ENCODE peak calls at places on chromosome 19, in ten cellular contexts. One of them, this sample, is unnamed.

GRCh38 chr19:51296331-51297093 is 14.9 kb upstream of the IGLON5 start:
- DNase-seq in stimulated activated CD8-positive, alpha-beta memory T cell treated with anti-CD3 and anti-CD28 coated beads, Interleukin-2, amount 100 ng/mL, for 48 hours: no peak
- DNase-seq in dermis microvascular lymphatic vessel endothelial cell: no peak
- DNase-seq in A172: no peak
- DNase-seq in upper lobe of right lung: no peak
- DNase-seq in HEK293T: no peak
- DNase-seq in ureter: no peak
- DNase-seq in fibroblast of the aortic adventitia: no peak
- DNase-seq in stimulated activated CD4-positive, alpha-beta T cell treated with anti-CD3 and anti-CD28 coated beads, Interleukin-2, amount 100 ng/mL, for 48 hours: no peak
- DNase-seq in activated T-cell treated with anti-CD3 and anti-CD28 coated beads for 1 hour: no peak
- DNase-seq in this sample: no peak

GRCh38 chr19:49588370-49589122 is 2.4 kb upstream of the PRR12 start:
- DNase-seq in stimulated activated CD8-positive, alpha-beta memory T cell treated with anti-CD3 and anti-CD28 coated beads, Interleukin-2, amount 100 ng/mL, for 48 hours: no peak
- DNase-seq in dermis microvascular lymphatic vessel endothelial cell: no peak
- DNase-seq in A172: no peak
- DNase-seq in upper lobe of right lung: no peak
- DNase-seq in HEK293T: no peak
- DNase-seq in ureter: no peak
- DNase-seq in fibroblast of the aortic adventitia: no peak
- DNase-seq in stimulated activated CD4-positive, alpha-beta T cell treated with anti-CD3 and anti-CD28 coated beads, Interleukin-2, amount 100 ng/mL, for 48 hours: no peak
- DNase-seq in activated T-cell treated with anti-CD3 and anti-CD28 coated beads for 1 hour: no peak
- DNase-seq in this sample: no peak

GRCh38 chr19:10079031-10079453 is 7.1 kb upstream of the SHFL start:
- DNase-seq in stimulated activated CD8-positive, alpha-beta memory T cell treated with anti-CD3 and anti-CD28 coated beads, Interleukin-2, amount 100 ng/mL, for 48 hours: no peak
- DNase-seq in dermis microvascular lymphatic vessel endothelial cell: no peak
- DNase-seq in A172: no peak
- DNase-seq in upper lobe of right lung: no peak
- DNase-seq in HEK293T: no peak
- DNase-seq in ureter: no peak
- DNase-seq in fibroblast of the aortic adventitia: no peak
- DNase-seq in stimulated activated CD4-positive, alpha-beta T cell treated with anti-CD3 and anti-CD28 coated beads, Interleukin-2, amount 100 ng/mL, for 48 hours: no peak
- DNase-seq in activated T-cell treated with anti-CD3 and anti-CD28 coated beads for 1 hour: no peak
- DNase-seq in this sample: no peak

GRCh38 chr19:18202759-18203407 is 959 bp downstream of the RAB3A start:
- DNase-seq in stimulated activated CD8-positive, alpha-beta memory T cell treated with anti-CD3 and anti-CD28 coated beads, Interleukin-2, amount 100 ng/mL, for 48 hours: no peak
- DNase-seq in dermis microvascular lymphatic vessel endothelial cell: no peak
- DNase-seq in A172: no peak
- DNase-seq in upper lobe of right lung: peak; percentile 77
- DNase-seq in HEK293T: no peak
- DNase-seq in ureter: peak; percentile 65
- DNase-seq in fibroblast of the aortic adventitia: no peak
- DNase-seq in stimulated activated CD4-positive, alpha-beta T cell treated with anti-CD3 and anti-CD28 coated beads, Interleukin-2, amount 100 ng/mL, for 48 hours: no peak
- DNase-seq in activated T-cell treated with anti-CD3 and anti-CD28 coated beads for 1 hour: no peak
- DNase-seq in this sample: no peak

GRCh38 chr19:16391301-16392055 is 66.9 kb downstream of the KLF2 start:
- DNase-seq in stimulated activated CD8-positive, alpha-beta memory T cell treated with anti-CD3 and anti-CD28 coated beads, Interleukin-2, amount 100 ng/mL, for 48 hours: no peak
- DNase-seq in dermis microvascular lymphatic vessel endothelial cell: no peak
- DNase-seq in A172: no peak
- DNase-seq in upper lobe of right lung: no peak
- DNase-seq in HEK293T: no peak
- DNase-seq in ureter: no peak
- DNase-seq in fibroblast of the aortic adventitia: no peak
- DNase-seq in stimulated activated CD4-positive, alpha-beta T cell treated with anti-CD3 and anti-CD28 coated beads, Interleukin-2, amount 100 ng/mL, for 48 hours: no peak
- DNase-seq in activated T-cell treated with anti-CD3 and anti-CD28 coated beads for 1 hour: no peak
- DNase-seq in this sample: no peak

GRCh38 chr19:54329476-54330165 is 9.3 kb downstream of the LILRA4 start:
- DNase-seq in stimulated activated CD8-positive, alpha-beta memory T cell treated with anti-CD3 and anti-CD28 coated beads, Interleukin-2, amount 100 ng/mL, for 48 hours: no peak
- DNase-seq in dermis microvascular lymphatic vessel endothelial cell: no peak
- DNase-seq in A172: no peak
- DNase-seq in upper lobe of right lung: peak; percentile 36
- DNase-seq in HEK293T: no peak
- DNase-seq in ureter: no peak
- DNase-seq in fibroblast of the aortic adventitia: no peak
- DNase-seq in stimulated activated CD4-positive, alpha-beta T cell treated with anti-CD3 and anti-CD28 coated beads, Interleukin-2, amount 100 ng/mL, for 48 hours: no peak
- DNase-seq in activated T-cell treated with anti-CD3 and anti-CD28 coated beads for 1 hour: no peak
- DNase-seq in this sample: no peak

GRCh38 chr19:7327802-7328201 is 20.9 kb upstream of the ARHGEF18 start:
- DNase-seq in stimulated activated CD8-positive, alpha-beta memory T cell treated with anti-CD3 and anti-CD28 coated beads, Interleukin-2, amount 100 ng/mL, for 48 hours: no peak
- DNase-seq in dermis microvascular lymphatic vessel endothelial cell: no peak
- DNase-seq in A172: no peak
- DNase-seq in upper lobe of right lung: no peak
- DNase-seq in HEK293T: no peak
- DNase-seq in ureter: no peak
- DNase-seq in fibroblast of the aortic adventitia: no peak
- DNase-seq in stimulated activated CD4-positive, alpha-beta T cell treated with anti-CD3 and anti-CD28 coated beads, Interleukin-2, amount 100 ng/mL, for 48 hours: no peak
- DNase-seq in activated T-cell treated with anti-CD3 and anti-CD28 coated beads for 1 hour: no peak
- DNase-seq in this sample: no peak

GRCh38 chr19:41734156-41734555 is 21.2 kb upstream of the CEACAM6 start:
- DNase-seq in stimulated activated CD8-positive, alpha-beta memory T cell treated with anti-CD3 and anti-CD28 coated beads, Interleukin-2, amount 100 ng/mL, for 48 hours: no peak
- DNase-seq in dermis microvascular lymphatic vessel endothelial cell: no peak
- DNase-seq in A172: no peak
- DNase-seq in upper lobe of right lung: no peak
- DNase-seq in HEK293T: no peak
- DNase-seq in ureter: no peak
- DNase-seq in fibroblast of the aortic adventitia: no peak
- DNase-seq in stimulated activated CD4-positive, alpha-beta T cell treated with anti-CD3 and anti-CD28 coated beads, Interleukin-2, amount 100 ng/mL, for 48 hours: no peak
- DNase-seq in activated T-cell treated with anti-CD3 and anti-CD28 coated beads for 1 hour: no peak
- DNase-seq in this sample: no peak

GRCh38 chr19:19402656-19403372 is 2.7 kb upstream of the GATAD2A start:
- DNase-seq in stimulated activated CD8-positive, alpha-beta memory T cell treated with anti-CD3 and anti-CD28 coated beads, Interleukin-2, amount 100 ng/mL, for 48 hours: no peak
- DNase-seq in dermis microvascular lymphatic vessel endothelial cell: no peak
- DNase-seq in A172: no peak
- DNase-seq in upper lobe of right lung: no peak
- DNase-seq in HEK293T: no peak
- DNase-seq in ureter: no peak
- DNase-seq in fibroblast of the aortic adventitia: peak; percentile 63
- DNase-seq in stimulated activated CD4-positive, alpha-beta T cell treated with anti-CD3 and anti-CD28 coated beads, Interleukin-2, amount 100 ng/mL, for 48 hours: no peak
- DNase-seq in activated T-cell treated with anti-CD3 and anti-CD28 coated beads for 1 hour: no peak
- DNase-seq in this sample: no peak

GRCh38 chr19:3366104-3366760 is at the start of gene NFIC:
- DNase-seq in stimulated activated CD8-positive, alpha-beta memory T cell treated with anti-CD3 and anti-CD28 coated beads, Interleukin-2, amount 100 ng/mL, for 48 hours: no peak
- DNase-seq in dermis microvascular lymphatic vessel endothelial cell: peak; percentile 62
- DNase-seq in A172: peak; percentile 81
- DNase-seq in upper lobe of right lung: peak; percentile 90
- DNase-seq in HEK293T: peak; percentile 71
- DNase-seq in ureter: peak; percentile 85
- DNase-seq in fibroblast of the aortic adventitia: peak; percentile 85
- DNase-seq in stimulated activated CD4-positive, alpha-beta T cell treated with anti-CD3 and anti-CD28 coated beads, Interleukin-2, amount 100 ng/mL, for 48 hours: peak; percentile 31
- DNase-seq in activated T-cell treated with anti-CD3 and anti-CD28 coated beads for 1 hour: no peak
- DNase-seq in this sample: peak; percentile 76

GRCh38 chr19:33904681-33905080 is 108.0 kb downstream of the KCTD15 start:
- DNase-seq in stimulated activated CD8-positive, alpha-beta memory T cell treated with anti-CD3 and anti-CD28 coated beads, Interleukin-2, amount 100 ng/mL, for 48 hours: no peak
- DNase-seq in dermis microvascular lymphatic vessel endothelial cell: peak; percentile 92
- DNase-seq in A172: peak; percentile 31
- DNase-seq in upper lobe of right lung: no peak
- DNase-seq in HEK293T: no peak
- DNase-seq in ureter: peak; percentile 61
- DNase-seq in fibroblast of the aortic adventitia: no peak
- DNase-seq in stimulated activated CD4-positive, alpha-beta T cell treated with anti-CD3 and anti-CD28 coated beads, Interleukin-2, amount 100 ng/mL, for 48 hours: no peak
- DNase-seq in activated T-cell treated with anti-CD3 and anti-CD28 coated beads for 1 hour: no peak
- DNase-seq in this sample: peak; percentile 37

GRCh38 chr19:13938361-13939027 is at the start of gene PODNL1:
- DNase-seq in stimulated activated CD8-positive, alpha-beta memory T cell treated with anti-CD3 and anti-CD28 coated beads, Interleukin-2, amount 100 ng/mL, for 48 hours: no peak
- DNase-seq in dermis microvascular lymphatic vessel endothelial cell: no peak
- DNase-seq in A172: peak; percentile 52
- DNase-seq in upper lobe of right lung: no peak
- DNase-seq in HEK293T: no peak
- DNase-seq in ureter: no peak
- DNase-seq in fibroblast of the aortic adventitia: peak; percentile 78
- DNase-seq in stimulated activated CD4-positive, alpha-beta T cell treated with anti-CD3 and anti-CD28 coated beads, Interleukin-2, amount 100 ng/mL, for 48 hours: no peak
- DNase-seq in activated T-cell treated with anti-CD3 and anti-CD28 coated beads for 1 hour: no peak
- DNase-seq in this sample: peak; percentile 31

GRCh38 chr19:7975037-7975436 is 30.4 kb downstream of the ELAVL1 start:
- DNase-seq in stimulated activated CD8-positive, alpha-beta memory T cell treated with anti-CD3 and anti-CD28 coated beads, Interleukin-2, amount 100 ng/mL, for 48 hours: no peak
- DNase-seq in dermis microvascular lymphatic vessel endothelial cell: no peak
- DNase-seq in A172: no peak
- DNase-seq in upper lobe of right lung: no peak
- DNase-seq in HEK293T: no peak
- DNase-seq in ureter: no peak
- DNase-seq in fibroblast of the aortic adventitia: no peak
- DNase-seq in stimulated activated CD4-positive, alpha-beta T cell treated with anti-CD3 and anti-CD28 coated beads, Interleukin-2, amount 100 ng/mL, for 48 hours: no peak
- DNase-seq in activated T-cell treated with anti-CD3 and anti-CD28 coated beads for 1 hour: no peak
- DNase-seq in this sample: no peak

GRCh38 chr19:4089400-4089908 is 22.8 kb upstream of the ZBTB7A start:
- DNase-seq in stimulated activated CD8-positive, alpha-beta memory T cell treated with anti-CD3 and anti-CD28 coated beads, Interleukin-2, amount 100 ng/mL, for 48 hours: peak; percentile 61
- DNase-seq in dermis microvascular lymphatic vessel endothelial cell: no peak
- DNase-seq in A172: no peak
- DNase-seq in upper lobe of right lung: peak; percentile 85
- DNase-seq in HEK293T: no peak
- DNase-seq in ureter: peak; percentile 85
- DNase-seq in fibroblast of the aortic adventitia: no peak
- DNase-seq in stimulated activated CD4-positive, alpha-beta T cell treated with anti-CD3 and anti-CD28 coated beads, Interleukin-2, amount 100 ng/mL, for 48 hours: peak; percentile 49
- DNase-seq in activated T-cell treated with anti-CD3 and anti-CD28 coated beads for 1 hour: peak; percentile 31
- DNase-seq in this sample: no peak

GRCh38 chr19:16340092-16340491 is 15.5 kb downstream of the KLF2 start:
- DNase-seq in stimulated activated CD8-positive, alpha-beta memory T cell treated with anti-CD3 and anti-CD28 coated beads, Interleukin-2, amount 100 ng/mL, for 48 hours: no peak
- DNase-seq in dermis microvascular lymphatic vessel endothelial cell: peak; percentile 45
- DNase-seq in A172: peak; percentile 82
- DNase-seq in upper lobe of right lung: no peak
- DNase-seq in HEK293T: no peak
- DNase-seq in ureter: no peak
- DNase-seq in fibroblast of the aortic adventitia: no peak
- DNase-seq in stimulated activated CD4-positive, alpha-beta T cell treated with anti-CD3 and anti-CD28 coated beads, Interleukin-2, amount 100 ng/mL, for 48 hours: no peak
- DNase-seq in activated T-cell treated with anti-CD3 and anti-CD28 coated beads for 1 hour: no peak
- DNase-seq in this sample: peak; percentile 24

GRCh38 chr19:53308339-53308811 is 25.2 kb upstream of the ZNF845 start:
- DNase-seq in stimulated activated CD8-positive, alpha-beta memory T cell treated with anti-CD3 and anti-CD28 coated beads, Interleukin-2, amount 100 ng/mL, for 48 hours: no peak
- DNase-seq in dermis microvascular lymphatic vessel endothelial cell: peak; percentile 34
- DNase-seq in A172: no peak
- DNase-seq in upper lobe of right lung: peak; percentile 70
- DNase-seq in HEK293T: no peak
- DNase-seq in ureter: no peak
- DNase-seq in fibroblast of the aortic adventitia: no peak
- DNase-seq in stimulated activated CD4-positive, alpha-beta T cell treated with anti-CD3 and anti-CD28 coated beads, Interleukin-2, amount 100 ng/mL, for 48 hours: no peak
- DNase-seq in activated T-cell treated with anti-CD3 and anti-CD28 coated beads for 1 hour: no peak
- DNase-seq in this sample: no peak

GRCh38 chr19:54137913-54138776 is 583 bp downstream of the CNOT3 start:
- DNase-seq in stimulated activated CD8-positive, alpha-beta memory T cell treated with anti-CD3 and anti-CD28 coated beads, Interleukin-2, amount 100 ng/mL, for 48 hours: no peak
- DNase-seq in dermis microvascular lymphatic vessel endothelial cell: peak; percentile 18
- DNase-seq in A172: no peak
- DNase-seq in upper lobe of right lung: peak; percentile 74
- DNase-seq in HEK293T: no peak
- DNase-seq in ureter: peak; percentile 63
- DNase-seq in fibroblast of the aortic adventitia: no peak
- DNase-seq in stimulated activated CD4-positive, alpha-beta T cell treated with anti-CD3 and anti-CD28 coated beads, Interleukin-2, amount 100 ng/mL, for 48 hours: no peak
- DNase-seq in activated T-cell treated with anti-CD3 and anti-CD28 coated beads for 1 hour: no peak
- DNase-seq in this sample: no peak

GRCh38 chr19:35126624-35126959 is 8.3 kb downstream of the LGI4 start:
- DNase-seq in stimulated activated CD8-positive, alpha-beta memory T cell treated with anti-CD3 and anti-CD28 coated beads, Interleukin-2, amount 100 ng/mL, for 48 hours: no peak
- DNase-seq in dermis microvascular lymphatic vessel endothelial cell: no peak
- DNase-seq in A172: no peak
- DNase-seq in upper lobe of right lung: no peak
- DNase-seq in HEK293T: no peak
- DNase-seq in ureter: no peak
- DNase-seq in fibroblast of the aortic adventitia: no peak
- DNase-seq in stimulated activated CD4-positive, alpha-beta T cell treated with anti-CD3 and anti-CD28 coated beads, Interleukin-2, amount 100 ng/mL, for 48 hours: no peak
- DNase-seq in activated T-cell treated with anti-CD3 and anti-CD28 coated beads for 1 hour: no peak
- DNase-seq in this sample: no peak

GRCh38 chr19:15551183-15552004 is 43.1 kb downstream of the CYP4F22 start:
- DNase-seq in stimulated activated CD8-positive, alpha-beta memory T cell treated with anti-CD3 and anti-CD28 coated beads, Interleukin-2, amount 100 ng/mL, for 48 hours: peak; percentile 49
- DNase-seq in dermis microvascular lymphatic vessel endothelial cell: peak; percentile 28
- DNase-seq in A172: no peak
- DNase-seq in upper lobe of right lung: peak; percentile 72
- DNase-seq in HEK293T: peak; percentile 78
- DNase-seq in ureter: no peak
- DNase-seq in fibroblast of the aortic adventitia: peak; percentile 6
- DNase-seq in stimulated activated CD4-positive, alpha-beta T cell treated with anti-CD3 and anti-CD28 coated beads, Interleukin-2, amount 100 ng/mL, for 48 hours: peak; percentile 73
- DNase-seq in activated T-cell treated with anti-CD3 and anti-CD28 coated beads for 1 hour: peak; percentile 64
- DNase-seq in this sample: no peak

GRCh38 chr19:31718898-31719297 is 369.7 kb upstream of the TSHZ3 start:
- DNase-seq in stimulated activated CD8-positive, alpha-beta memory T cell treated with anti-CD3 and anti-CD28 coated beads, Interleukin-2, amount 100 ng/mL, for 48 hours: no peak
- DNase-seq in dermis microvascular lymphatic vessel endothelial cell: no peak
- DNase-seq in A172: no peak
- DNase-seq in upper lobe of right lung: no peak
- DNase-seq in HEK293T: no peak
- DNase-seq in ureter: no peak
- DNase-seq in fibroblast of the aortic adventitia: peak; percentile 45
- DNase-seq in stimulated activated CD4-positive, alpha-beta T cell treated with anti-CD3 and anti-CD28 coated beads, Interleukin-2, amount 100 ng/mL, for 48 hours: no peak
- DNase-seq in activated T-cell treated with anti-CD3 and anti-CD28 coated beads for 1 hour: no peak
- DNase-seq in this sample: no peak

GRCh38 chr19:35856546-35857149 is at the start of gene KIRREL2:
- DNase-seq in stimulated activated CD8-positive, alpha-beta memory T cell treated with anti-CD3 and anti-CD28 coated beads, Interleukin-2, amount 100 ng/mL, for 48 hours: no peak
- DNase-seq in dermis microvascular lymphatic vessel endothelial cell: no peak
- DNase-seq in A172: no peak
- DNase-seq in upper lobe of right lung: no peak
- DNase-seq in HEK293T: no peak
- DNase-seq in ureter: no peak
- DNase-seq in fibroblast of the aortic adventitia: no peak
- DNase-seq in stimulated activated CD4-positive, alpha-beta T cell treated with anti-CD3 and anti-CD28 coated beads, Interleukin-2, amount 100 ng/mL, for 48 hours: no peak
- DNase-seq in activated T-cell treated with anti-CD3 and anti-CD28 coated beads for 1 hour: no peak
- DNase-seq in this sample: no peak

GRCh38 chr19:518292-519231 is 11.3 kb downstream of the TPGS1 start:
- DNase-seq in stimulated activated CD8-positive, alpha-beta memory T cell treated with anti-CD3 and anti-CD28 coated beads, Interleukin-2, amount 100 ng/mL, for 48 hours: no peak
- DNase-seq in dermis microvascular lymphatic vessel endothelial cell: peak; percentile 23
- DNase-seq in A172: no peak
- DNase-seq in upper lobe of right lung: no peak
- DNase-seq in HEK293T: no peak
- DNase-seq in ureter: no peak
- DNase-seq in fibroblast of the aortic adventitia: peak; percentile 36
- DNase-seq in stimulated activated CD4-positive, alpha-beta T cell treated with anti-CD3 and anti-CD28 coated beads, Interleukin-2, amount 100 ng/mL, for 48 hours: peak; percentile 56
- DNase-seq in activated T-cell treated with anti-CD3 and anti-CD28 coated beads for 1 hour: peak; percentile 51
- DNase-seq in this sample: no peak

GRCh38 chr19:46635920-46636761 is at the start of gene GNG8:
- DNase-seq in stimulated activated CD8-positive, alpha-beta memory T cell treated with anti-CD3 and anti-CD28 coated beads, Interleukin-2, amount 100 ng/mL, for 48 hours: no peak
- DNase-seq in dermis microvascular lymphatic vessel endothelial cell: no peak
- DNase-seq in A172: no peak
- DNase-seq in upper lobe of right lung: no peak
- DNase-seq in HEK293T: no peak
- DNase-seq in ureter: no peak
- DNase-seq in fibroblast of the aortic adventitia: no peak
- DNase-seq in stimulated activated CD4-positive, alpha-beta T cell treated with anti-CD3 and anti-CD28 coated beads, Interleukin-2, amount 100 ng/mL, for 48 hours: no peak
- DNase-seq in activated T-cell treated with anti-CD3 and anti-CD28 coated beads for 1 hour: no peak
- DNase-seq in this sample: no peak

GRCh38 chr19:50500060-50500752 is 10.8 kb downstream of the JOSD2 start:
- DNase-seq in stimulated activated CD8-positive, alpha-beta memory T cell treated with anti-CD3 and anti-CD28 coated beads, Interleukin-2, amount 100 ng/mL, for 48 hours: no peak
- DNase-seq in dermis microvascular lymphatic vessel endothelial cell: no peak
- DNase-seq in A172: no peak
- DNase-seq in upper lobe of right lung: no peak
- DNase-seq in HEK293T: no peak
- DNase-seq in ureter: no peak
- DNase-seq in fibroblast of the aortic adventitia: no peak
- DNase-seq in stimulated activated CD4-positive, alpha-beta T cell treated with anti-CD3 and anti-CD28 coated beads, Interleukin-2, amount 100 ng/mL, for 48 hours: no peak
- DNase-seq in activated T-cell treated with anti-CD3 and anti-CD28 coated beads for 1 hour: no peak
- DNase-seq in this sample: no peak

GRCh38 chr19:28862238-28862637 is 350.7 kb downstream of the UQCRFS1 start:
- DNase-seq in stimulated activated CD8-positive, alpha-beta memory T cell treated with anti-CD3 and anti-CD28 coated beads, Interleukin-2, amount 100 ng/mL, for 48 hours: no peak
- DNase-seq in dermis microvascular lymphatic vessel endothelial cell: no peak
- DNase-seq in A172: no peak
- DNase-seq in upper lobe of right lung: no peak
- DNase-seq in HEK293T: no peak
- DNase-seq in ureter: no peak
- DNase-seq in fibroblast of the aortic adventitia: peak; percentile 47
- DNase-seq in stimulated activated CD4-positive, alpha-beta T cell treated with anti-CD3 and anti-CD28 coated beads, Interleukin-2, amount 100 ng/mL, for 48 hours: no peak
- DNase-seq in activated T-cell treated with anti-CD3 and anti-CD28 coated beads for 1 hour: no peak
- DNase-seq in this sample: no peak

GRCh38 chr19:2064788-2065524 is 13.9 kb upstream of the MKNK2 start:
- DNase-seq in stimulated activated CD8-positive, alpha-beta memory T cell treated with anti-CD3 and anti-CD28 coated beads, Interleukin-2, amount 100 ng/mL, for 48 hours: no peak
- DNase-seq in dermis microvascular lymphatic vessel endothelial cell: no peak
- DNase-seq in A172: no peak
- DNase-seq in upper lobe of right lung: no peak
- DNase-seq in HEK293T: no peak
- DNase-seq in ureter: no peak
- DNase-seq in fibroblast of the aortic adventitia: peak; percentile 38
- DNase-seq in stimulated activated CD4-positive, alpha-beta T cell treated with anti-CD3 and anti-CD28 coated beads, Interleukin-2, amount 100 ng/mL, for 48 hours: no peak
- DNase-seq in activated T-cell treated with anti-CD3 and anti-CD28 coated beads for 1 hour: no peak
- DNase-seq in this sample: no peak

GRCh38 chr19:48283908-48284307 is 14.0 kb downstream of the ZNF114 start:
- DNase-seq in stimulated activated CD8-positive, alpha-beta memory T cell treated with anti-CD3 and anti-CD28 coated beads, Interleukin-2, amount 100 ng/mL, for 48 hours: no peak
- DNase-seq in dermis microvascular lymphatic vessel endothelial cell: no peak
- DNase-seq in A172: peak; percentile 76
- DNase-seq in upper lobe of right lung: no peak
- DNase-seq in HEK293T: no peak
- DNase-seq in ureter: no peak
- DNase-seq in fibroblast of the aortic adventitia: peak; percentile 61
- DNase-seq in stimulated activated CD4-positive, alpha-beta T cell treated with anti-CD3 and anti-CD28 coated beads, Interleukin-2, amount 100 ng/mL, for 48 hours: no peak
- DNase-seq in activated T-cell treated with anti-CD3 and anti-CD28 coated beads for 1 hour: no peak
- DNase-seq in this sample: peak; percentile 51

GRCh38 chr19:45952691-45953505 is 20.8 kb downstream of the NOVA2 start:
- DNase-seq in stimulated activated CD8-positive, alpha-beta memory T cell treated with anti-CD3 and anti-CD28 coated beads, Interleukin-2, amount 100 ng/mL, for 48 hours: peak; percentile 47
- DNase-seq in dermis microvascular lymphatic vessel endothelial cell: peak; percentile 33
- DNase-seq in A172: no peak
- DNase-seq in upper lobe of right lung: no peak
- DNase-seq in HEK293T: peak; percentile 85
- DNase-seq in ureter: no peak
- DNase-seq in fibroblast of the aortic adventitia: peak; percentile 75
- DNase-seq in stimulated activated CD4-positive, alpha-beta T cell treated with anti-CD3 and anti-CD28 coated beads, Interleukin-2, amount 100 ng/mL, for 48 hours: peak; percentile 39
- DNase-seq in activated T-cell treated with anti-CD3 and anti-CD28 coated beads for 1 hour: peak; percentile 22
- DNase-seq in this sample: peak; percentile 58